ENCODE peak calls at places on chromosomes 1 and 21, in eight cellular contexts. K is NCI-H2081, Q is Peyer's patch, T is NCI-H510A treated with DMSO at 0.1 percent for 48 hours, L is progenitor cell of endocrine pancreas, V is GM10248, D is NCI-H1930, R is H9. G is an unnamed sample.

GRCh38 chr1:202058001-202058908 is 47.9 kb downstream of the ELF3 start:
- DNase-seq in D (no peak), V (no peak), L (no peak), K (no peak), T (no peak), Q (no peak), R (no peak), G (peak)

GRCh38 chr1:81976539-81976938 is 175.8 kb downstream of the ADGRL2 start:
- DNase-seq in L (no peak), T (no peak), K (no peak), D (no peak), V (no peak), Q (no peak), R (no peak), G (no peak)

GRCh38 chr1:55506686-55507577 is 291.8 kb upstream of the USP24 start:
- DNase-seq in L (no peak), R (no peak), D (no peak), Q (no peak), V (no peak), T (no peak), K (no peak), G (no peak)

GRCh38 chr1:11851171-11851570 is 3.6 kb upstream of the NPPA start:
- DNase-seq in T (no peak), D (no peak), L (no peak), Q (no peak), V (no peak), K (no peak), R (no peak), G (no peak)

GRCh38 chr1:152622803-152623202 is at the start of gene LCE3A:
- DNase-seq in T (no peak), R (no peak), Q (no peak), L (no peak), K (no peak), V (no peak), D (no peak), G (no peak)

GRCh38 chr1:205183676-205184335 is 27.7 kb downstream of the DSTYK start:
- DNase-seq in D (no peak), T (no peak), V (no peak), R (no peak), K (no peak), L (no peak), Q (no peak), G (no peak)

GRCh38 chr21:23384679-23385078 is 2222.6 kb downstream of the MRPL39 start:
- DNase-seq in R (peak), V (no peak), L (no peak), D (no peak), T (no peak), K (no peak), Q (no peak), G (no peak)

GRCh38 chr1:85283475-85284199 is 7.2 kb upstream of the BCL10 start:
- DNase-seq in Q (peak), L (no peak), T (no peak), D (no peak), V (no peak), K (no peak), R (peak), G (no peak)

GRCh38 chr21:17514124-17514481 is 1.3 kb downstream of the CXADR start:
- DNase-seq in Q (no peak), D (no peak), V (no peak), T (no peak), R (peak), K (no peak), L (no peak), G (peak)

GRCh38 chr1:243598433-243598832 is 251.6 kb downstream of the AKT3 start:
- DNase-seq in L (no peak), Q (no peak), V (peak), R (no peak), K (no peak), D (no peak), T (no peak), G (no peak)

GRCh38 chr1:73401666-73402065 is 796.3 kb downstream of the LRRIQ3 start:
- DNase-seq in R (peak), Q (no peak), V (no peak), D (no peak), K (peak), T (no peak), L (no peak), G (peak)

GRCh38 chr1:54253480-54253879 is 53.5 kb downstream of the MRPL37 start:
- DNase-seq in Q (no peak), D (no peak), V (no peak), R (no peak), L (no peak), T (no peak), K (peak), G (peak)

GRCh38 chr1:39087109-39087834 is 61.1 kb downstream of the NDUFS5 start:
- DNase-seq in D (no peak), R (no peak), Q (no peak), T (no peak), V (no peak), L (no peak), K (no peak), G (no peak)